ENCODE peak calls at places on chromosomes 4 and X, in four cellular contexts. X, V, B and Z are unnamed samples.

GRCh38 chrX:45322382-45322781 is 121.7 kb upstream of the DIPK2B start:
- DNase-seq in X (peak), V (no peak), B (no peak), Z (peak)

GRCh38 chrX:57232658-57233360 is 53.7 kb upstream of the FAAH2 start:
- DNase-seq in V (peak), B (no peak), X (no peak), Z (no peak)

GRCh38 chr4:2578106-2578505 is 41.7 kb downstream of the FAM193A start:
- DNase-seq in X (no peak), V (no peak), B (no peak), Z (no peak)

GRCh38 chr4:88054909-88055308 is 47.5 kb downstream of the PKD2 start:
- DNase-seq in B (peak), X (no peak), V (no peak), Z (peak)

GRCh38 chrX:78104447-78105176 is 564 bp downstream of the PGK1 start:
- DNase-seq in X (no peak), B (peak), V (no peak), Z (no peak)

GRCh38 chr4:16066586-16067128 is 17.2 kb downstream of the PROM1 start:
- DNase-seq in X (no peak), V (no peak), B (no peak), Z (no peak)

GRCh38 chr4:153798436-153798835 is 9.6 kb upstream of the SFRP2 start:
- DNase-seq in B (no peak), V (no peak), X (no peak), Z (no peak)

GRCh38 chr4:157080605-157081004 is 4.7 kb downstream of the GLRB start:
- DNase-seq in X (no peak), V (no peak), B (no peak), Z (no peak)

GRCh38 chr4:151786158-151786495 is 25.3 kb upstream of the GATB start:
- DNase-seq in V (no peak), X (no peak), B (no peak), Z (no peak)

GRCh38 chrX:9343971-9344370 is 120.9 kb upstream of the TBL1X start:
- DNase-seq in B (no peak), X (no peak), V (no peak), Z (no peak)

GRCh38 chrX:106415276-106415895 is 196.4 kb upstream of the RADX start:
- DNase-seq in V (no peak), X (no peak), B (peak), Z (peak)

GRCh38 chr4:38664704-38665401 is 854 bp downstream of the KLF3 start:
- DNase-seq in X (peak), V (no peak), B (peak), Z (no peak)

GRCh38 chr4:64368741-64369140 is 40.5 kb downstream of the TECRL start:
- DNase-seq in V (no peak), X (no peak), B (no peak), Z (no peak)

GRCh38 chr4:152579107-152579764 is 43.3 kb upstream of the FBXW7 start:
- DNase-seq in X (no peak), B (no peak), V (no peak), Z (no peak)

GRCh38 chr4:24965627-24966026 is 52.8 kb upstream of the CCDC149 start:
- DNase-seq in B (peak), X (peak), V (no peak), Z (no peak)

GRCh38 chr4:42482516-42483327 is 85.4 kb downstream of the SHISA3 start:
- DNase-seq in X (no peak), V (no peak), B (no peak), Z (no peak)

GRCh38 chr4:244471-244870 is 60.8 kb downstream of the ZNF732 start:
- DNase-seq in X (peak), B (peak), V (peak), Z (peak)

GRCh38 chr4:167339781-167340180 is 105.5 kb upstream of the SPOCK3 start:
- DNase-seq in V (no peak), B (no peak), X (no peak), Z (no peak)

GRCh38 chrX:74383611-74384010 is 37.7 kb upstream of the SLC16A2 start:
- DNase-seq in V (no peak), X (no peak), B (no peak), Z (peak)

GRCh38 chr4:124726269-124726668 is 13.7 kb upstream of the ANKRD50 start:
- DNase-seq in V (no peak), X (no peak), B (no peak), Z (no peak)

GRCh38 chrX:21883258-21883657 is 27.5 kb downstream of the YY2 start:
- DNase-seq in B (no peak), V (no peak), X (no peak), Z (no peak)

GRCh38 chr4:40340034-40340433 is 4.9 kb downstream of the CHRNA9 start:
- DNase-seq in X (no peak), V (no peak), B (no peak), Z (no peak)

GRCh38 chrX:136725446-136726104 is 55.2 kb downstream of the ARHGEF6 start:
- DNase-seq in V (no peak), X (no peak), B (no peak), Z (no peak)

GRCh38 chr4:37873383-37873782 is 17.5 kb upstream of the TBC1D1 start:
- DNase-seq in X (no peak), V (no peak), B (no peak), Z (no peak)

GRCh38 chr4:143713556-143714289 is 13.2 kb upstream of the FREM3 start:
- DNase-seq in B (no peak), X (no peak), V (no peak), Z (no peak)

GRCh38 chrX:40154853-40155616 is 57.3 kb upstream of the BCOR start:
- DNase-seq in B (peak), V (no peak), X (peak), Z (no peak)

GRCh38 chr4:172962564-172963353 is 205.9 kb upstream of the GALNT7 start:
- DNase-seq in V (no peak), X (no peak), B (no peak), Z (no peak)

GRCh38 chr4:139416073-139416673 is 37.7 kb upstream of the RAB33B start:
- DNase-seq in B (peak), X (no peak), V (no peak), Z (peak)

GRCh38 chr4:176298664-176299063 is 21.1 kb upstream of the SPCS3 start:
- DNase-seq in X (no peak), V (no peak), B (no peak), Z (no peak)

GRCh38 chr4:186557486-186557885 is 2.1 kb upstream of the MTNR1A start:
- DNase-seq in X (no peak), B (no peak), V (no peak), Z (no peak)

GRCh38 chr4:133000012-133000411 is 149.1 kb upstream of the PCDH10 start:
- DNase-seq in B (no peak), X (no peak), V (no peak), Z (no peak)

GRCh38 chr4:48137766-48138349 is 3.8 kb upstream of the TXK start:
- DNase-seq in V (no peak), X (no peak), B (no peak), Z (no peak)

GRCh38 chrX:23789386-23790146 is 6.6 kb downstream of the SAT1 start:
- DNase-seq in B (no peak), X (no peak), V (no peak), Z (no peak)

GRCh38 chrX:69080912-69081465 is 84.3 kb downstream of the PJA1 start:
- DNase-seq in V (no peak), X (no peak), B (no peak), Z (no peak)
- TF ChIP-seq SRF in V (no peak), X (no peak), B (no peak), Z (no peak)

DNA sequence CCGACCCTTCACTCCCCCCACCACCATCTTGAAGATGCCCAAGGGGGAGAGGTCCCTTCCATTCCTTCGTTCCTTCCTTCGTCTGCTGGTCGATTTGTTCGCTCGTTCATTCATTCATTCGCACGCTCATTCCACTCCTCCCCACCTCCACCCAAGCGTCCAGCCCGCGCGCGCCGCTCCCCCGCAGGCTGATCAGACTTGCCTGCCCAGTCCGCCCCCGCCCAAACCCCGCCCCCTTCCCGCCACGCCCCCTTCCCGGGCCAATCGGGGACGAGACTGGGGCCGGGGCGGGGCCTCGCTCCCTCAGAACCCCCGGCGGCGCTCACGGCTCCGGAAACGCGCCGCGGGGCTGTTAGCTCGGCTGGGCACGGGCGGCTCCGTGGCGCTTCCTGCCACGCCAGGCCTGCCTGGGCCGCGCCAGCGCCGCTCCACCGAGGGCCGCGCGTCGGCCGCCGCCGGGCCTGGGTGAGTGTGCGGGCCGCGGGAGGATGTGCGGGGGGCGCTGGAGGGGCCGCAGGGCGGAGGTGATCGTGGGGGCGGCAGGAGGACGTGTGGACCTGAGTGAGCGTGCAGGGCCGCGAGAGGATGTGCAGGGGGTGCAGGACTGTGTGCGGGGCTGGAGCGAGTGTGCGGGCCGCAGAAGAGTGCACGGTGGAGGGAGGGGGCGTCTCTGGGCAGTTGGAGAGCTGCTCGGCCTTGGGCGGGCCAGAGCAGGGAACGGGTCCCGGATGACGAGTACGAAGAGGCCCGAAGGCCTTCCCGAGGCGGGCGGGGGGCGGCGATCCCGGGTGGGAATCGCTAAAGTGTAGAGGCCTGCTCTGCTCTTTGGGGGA is at the start of gene ZNF275:
- DNase-seq in X (peak), B (peak), V (no peak), Z (peak)
- TF ChIP-seq SRF in X (no peak), B (no peak), V (no peak), Z (no peak)

GRCh38 chr4:146739182-146739581 is 100.5 kb downstream of the POU4F2 start:
- DNase-seq in X (no peak), V (no peak), B (no peak), Z (no peak)

GRCh38 chr4:146742416-146742815 is 103.7 kb downstream of the POU4F2 start:
- DNase-seq in V (no peak), B (no peak), X (no peak), Z (no peak)
- TF ChIP-seq SRF in V (no peak), B (no peak), X (no peak), Z (no peak)

GRCh38 chr4:183118585-183118984 is 19.5 kb downstream of the WWC2 start:
- DNase-seq in B (no peak), V (no peak), X (no peak), Z (no peak)
- TF ChIP-seq SRF in B (no peak), V (no peak), X (no peak), Z (no peak)

GRCh38 chrX:68438575-68438974 is 5.3 kb upstream of the OPHN1 start:
- DNase-seq in B (peak), X (no peak), V (no peak), Z (no peak)
- TF ChIP-seq SRF in B (no peak), X (no peak), V (no peak), Z (no peak)